ENCODE peak calls at places on chromosomes 16 and 17, in ten cellular contexts. One of them, this sample, is unnamed. For H3K9me3, the result is how much of the 10 kb centered on the place peaks cover.

GRCh38 chr17:37779554-37779953 is 34.7 kb upstream of the HNF1B start:
- DNase-seq in testis: no peak
- DNase-seq in GM23248: peak
- DNase-seq in body of pancreas: no peak
- DNase-seq in adrenal gland: no peak
- DNase-seq in neural progenitor cell: no peak
- DNase-seq in keratinocyte: no peak
- DNase-seq in hepatocyte: no peak
- DNase-seq in cardiac muscle cell: no peak
- DNase-seq in gastrocnemius medialis: no peak
- DNase-seq in this sample: no peak

GRCh38 chr16:11417487-11417886 is 72.2 kb downstream of the RMI2 start:
- DNase-seq in testis: no peak
- DNase-seq in GM23248: no peak
- DNase-seq in body of pancreas: no peak
- DNase-seq in adrenal gland: no peak
- DNase-seq in neural progenitor cell: no peak
- DNase-seq in keratinocyte: no peak
- DNase-seq in hepatocyte: no peak
- DNase-seq in cardiac muscle cell: no peak
- DNase-seq in gastrocnemius medialis: no peak
- DNase-seq in this sample: no peak

GRCh38 chr17:43861960-43862359 is 15.0 kb downstream of the CD300LG start:
- DNase-seq in testis: peak
- DNase-seq in GM23248: no peak
- DNase-seq in body of pancreas: no peak
- DNase-seq in adrenal gland: no peak
- DNase-seq in neural progenitor cell: no peak
- DNase-seq in keratinocyte: no peak
- DNase-seq in hepatocyte: no peak
- DNase-seq in cardiac muscle cell: no peak
- DNase-seq in gastrocnemius medialis: no peak
- DNase-seq in this sample: no peak

GRCh38 chr17:66855204-66855603 is 20.3 kb downstream of the CACNG5 start:
- DNase-seq in testis: peak
- DNase-seq in GM23248: no peak
- DNase-seq in body of pancreas: no peak
- DNase-seq in adrenal gland: no peak
- DNase-seq in neural progenitor cell: peak
- DNase-seq in keratinocyte: no peak
- DNase-seq in hepatocyte: no peak
- DNase-seq in cardiac muscle cell: peak
- DNase-seq in gastrocnemius medialis: no peak
- DNase-seq in this sample: peak

GRCh38 chr17:10798910-10799309 is 5.0 kb downstream of the TMEM238L start:
- DNase-seq in testis: no peak
- DNase-seq in GM23248: no peak
- DNase-seq in body of pancreas: no peak
- DNase-seq in adrenal gland: no peak
- DNase-seq in neural progenitor cell: no peak
- DNase-seq in keratinocyte: no peak
- DNase-seq in hepatocyte: no peak
- DNase-seq in cardiac muscle cell: no peak
- DNase-seq in gastrocnemius medialis: no peak
- DNase-seq in this sample: no peak

GRCh38 chr17:10094806-10095205 is 103.6 kb downstream of the GAS7 start:
- DNase-seq in testis: no peak
- DNase-seq in GM23248: no peak
- DNase-seq in body of pancreas: no peak
- DNase-seq in adrenal gland: no peak
- DNase-seq in neural progenitor cell: no peak
- DNase-seq in keratinocyte: no peak
- DNase-seq in hepatocyte: no peak
- DNase-seq in cardiac muscle cell: peak
- DNase-seq in gastrocnemius medialis: no peak
- DNase-seq in this sample: no peak

GRCh38 chr16:80994451-80994850 is 12.2 kb downstream of the CMC2 start:
- DNase-seq in testis: no peak
- DNase-seq in GM23248: peak
- DNase-seq in body of pancreas: no peak
- DNase-seq in adrenal gland: no peak
- DNase-seq in neural progenitor cell: no peak
- DNase-seq in keratinocyte: no peak
- DNase-seq in hepatocyte: no peak
- DNase-seq in cardiac muscle cell: peak
- DNase-seq in gastrocnemius medialis: no peak
- DNase-seq in this sample: no peak

GRCh38 chr16:69126221-69126620 is 6.2 kb downstream of the CHTF8 start:
- DNase-seq in testis: no peak
- DNase-seq in GM23248: no peak
- DNase-seq in body of pancreas: no peak
- DNase-seq in adrenal gland: no peak
- DNase-seq in neural progenitor cell: no peak
- DNase-seq in keratinocyte: no peak
- DNase-seq in hepatocyte: no peak
- DNase-seq in cardiac muscle cell: no peak
- DNase-seq in gastrocnemius medialis: no peak
- DNase-seq in this sample: no peak

GRCh38 chr16:53614346-53614745 is 89.3 kb downstream of the RPGRIP1L start:
- DNase-seq in testis: no peak
- DNase-seq in GM23248: peak
- DNase-seq in body of pancreas: no peak
- DNase-seq in adrenal gland: no peak
- DNase-seq in neural progenitor cell: no peak
- DNase-seq in keratinocyte: no peak
- DNase-seq in hepatocyte: no peak
- DNase-seq in cardiac muscle cell: peak
- DNase-seq in gastrocnemius medialis: no peak
- DNase-seq in this sample: no peak

GRCh38 chr17:73071387-73071999 is 21.0 kb downstream of the SLC39A11 start:
- DNase-seq in testis: no peak
- DNase-seq in GM23248: peak
- DNase-seq in body of pancreas: no peak
- DNase-seq in adrenal gland: no peak
- DNase-seq in neural progenitor cell: no peak
- DNase-seq in keratinocyte: no peak
- DNase-seq in hepatocyte: no peak
- DNase-seq in cardiac muscle cell: peak
- DNase-seq in gastrocnemius medialis: no peak
- DNase-seq in this sample: no peak

DNA sequence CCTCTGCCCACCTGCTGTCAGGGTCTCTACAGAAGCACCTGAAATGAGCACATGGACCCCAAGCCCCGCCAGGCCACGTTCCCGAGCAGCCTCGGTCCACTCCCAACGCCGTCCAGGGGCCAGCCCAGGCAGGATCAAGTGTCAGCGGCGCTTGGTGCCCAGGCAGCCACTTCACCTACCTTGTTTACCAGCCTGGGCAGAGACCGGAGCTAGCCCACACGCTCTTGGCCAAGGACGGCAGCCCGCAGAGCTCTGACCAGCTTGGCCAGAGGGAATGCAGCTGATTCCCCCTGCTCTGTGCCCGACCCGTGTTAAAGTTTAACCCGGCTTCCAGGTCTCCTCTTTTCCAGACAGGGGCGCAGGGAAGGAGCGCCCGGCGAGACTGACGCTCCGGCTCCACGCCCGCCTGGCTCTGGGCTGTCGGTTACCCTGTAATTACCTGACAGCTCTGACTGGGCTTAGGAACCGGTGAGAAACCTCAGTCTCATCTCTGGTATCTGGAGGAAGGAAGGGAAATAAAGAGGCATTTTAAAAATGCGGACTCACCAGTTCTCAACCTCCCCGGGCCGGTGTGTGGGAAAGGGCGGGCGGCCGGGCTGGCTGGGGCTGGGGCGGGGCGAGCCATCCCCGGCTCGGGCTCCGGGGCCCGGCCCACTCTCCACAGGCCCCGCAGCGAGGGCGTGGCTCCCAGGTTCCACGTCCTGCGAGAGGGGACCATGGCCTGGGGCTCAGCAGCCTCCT is 4.6 kb downstream of the KIFC3 start:
- DNase-seq in testis: no peak
- DNase-seq in GM23248: no peak
- DNase-seq in body of pancreas: peak
- DNase-seq in adrenal gland: no peak
- DNase-seq in neural progenitor cell: peak
- DNase-seq in keratinocyte: no peak
- DNase-seq in hepatocyte: peak
- DNase-seq in cardiac muscle cell: no peak
- DNase-seq in gastrocnemius medialis: peak
- DNase-seq in this sample: no peak
- H3K4me3 ChIP-seq in testis: no peak
- H3K4me3 ChIP-seq in GM23248: no peak
- H3K4me3 ChIP-seq in body of pancreas: peak
- H3K4me3 ChIP-seq in adrenal gland: no peak
- H3K4me3 ChIP-seq in neural progenitor cell: peak
- H3K4me3 ChIP-seq in keratinocyte: peak
- H3K4me3 ChIP-seq in hepatocyte: no peak
- H3K4me3 ChIP-seq in cardiac muscle cell: no peak
- H3K4me3 ChIP-seq in gastrocnemius medialis: no peak
- H3K4me3 ChIP-seq in this sample: peak

DNA sequence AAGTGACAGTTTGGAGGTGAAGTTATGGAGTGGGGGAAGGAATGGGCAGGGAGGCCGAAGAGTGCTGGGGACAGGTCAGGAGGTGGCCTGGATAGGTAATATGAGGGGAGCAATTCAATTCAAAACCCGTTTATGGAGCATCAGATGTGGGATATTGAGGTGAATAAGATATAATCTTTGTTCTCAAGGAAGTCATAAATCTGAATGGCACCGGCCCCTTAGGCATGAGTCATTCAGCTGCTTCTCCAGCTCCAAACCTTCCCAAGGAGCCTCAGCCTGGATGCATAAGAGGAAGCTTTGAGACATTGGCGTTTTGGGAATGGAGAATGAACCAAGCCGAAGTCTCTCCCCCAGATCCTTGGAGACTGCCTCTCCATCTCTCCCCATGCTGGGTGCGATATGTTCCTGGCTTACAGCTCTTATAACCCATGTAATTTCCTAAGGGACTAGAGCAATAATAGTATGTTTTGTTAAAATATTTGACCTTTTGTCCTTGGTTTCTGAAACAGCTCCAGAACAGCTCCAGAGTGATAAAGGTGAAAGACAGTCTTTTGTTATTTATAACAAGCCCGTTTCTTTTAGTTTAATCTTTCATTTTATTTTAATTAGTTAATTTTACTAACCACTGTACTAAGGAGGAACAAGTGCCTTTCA is 1.7 kb downstream of the TUBG2 start:
- DNase-seq in testis: no peak
- DNase-seq in GM23248: peak
- DNase-seq in body of pancreas: peak
- DNase-seq in adrenal gland: no peak
- DNase-seq in neural progenitor cell: no peak
- DNase-seq in keratinocyte: no peak
- DNase-seq in hepatocyte: peak
- DNase-seq in cardiac muscle cell: peak
- DNase-seq in gastrocnemius medialis: no peak
- DNase-seq in this sample: no peak
- H3K27ac ChIP-seq in testis: peak
- H3K27ac ChIP-seq in GM23248: peak
- H3K27ac ChIP-seq in body of pancreas: no peak
- H3K27ac ChIP-seq in adrenal gland: peak
- H3K27ac ChIP-seq in neural progenitor cell: no peak
- H3K27ac ChIP-seq in keratinocyte: peak
- H3K27ac ChIP-seq in hepatocyte: peak
- H3K27ac ChIP-seq in cardiac muscle cell: no peak
- H3K27ac ChIP-seq in gastrocnemius medialis: no peak
- H3K27ac ChIP-seq in this sample: no peak

DNA sequence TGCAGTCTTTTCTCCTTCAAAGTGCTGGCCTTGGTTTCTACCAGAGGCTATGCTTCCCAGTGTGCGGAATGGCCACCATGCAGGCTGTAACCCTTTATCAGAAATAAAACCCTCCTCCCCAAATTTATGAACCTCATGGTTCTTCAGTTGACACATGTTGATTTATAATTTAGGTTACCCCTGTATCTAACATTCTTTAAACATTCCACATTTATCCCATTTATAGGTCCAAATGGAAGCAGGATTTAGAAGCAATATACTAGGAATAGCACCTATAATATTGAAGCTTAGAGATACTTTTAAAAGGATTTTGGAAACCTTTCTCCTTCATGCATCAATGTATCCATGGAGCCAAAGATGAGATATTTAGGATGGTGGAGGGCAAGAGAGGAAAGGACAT is 438.8 kb upstream of the C16orf82 start:
- DNase-seq in testis: no peak
- DNase-seq in GM23248: no peak
- DNase-seq in body of pancreas: no peak
- DNase-seq in adrenal gland: no peak
- DNase-seq in neural progenitor cell: no peak
- DNase-seq in keratinocyte: no peak
- DNase-seq in hepatocyte: no peak
- DNase-seq in cardiac muscle cell: no peak
- DNase-seq in gastrocnemius medialis: no peak
- DNase-seq in this sample: no peak
- H3K9me3 ChIP-seq in testis: under half
- H3K9me3 ChIP-seq in GM23248: under half
- H3K9me3 ChIP-seq in body of pancreas: under half
- H3K9me3 ChIP-seq in adrenal gland: under half
- H3K9me3 ChIP-seq in neural progenitor cell: under half
- H3K9me3 ChIP-seq in keratinocyte: under half
- H3K9me3 ChIP-seq in hepatocyte: under half
- H3K9me3 ChIP-seq in cardiac muscle cell: under half
- H3K9me3 ChIP-seq in gastrocnemius medialis: under half
- H3K9me3 ChIP-seq in this sample: under half

GRCh38 chr17:7932483-7932891 is 481 bp downstream of the CNTROB start:
- DNase-seq in testis: peak
- DNase-seq in GM23248: peak
- DNase-seq in body of pancreas: peak
- DNase-seq in adrenal gland: peak
- DNase-seq in neural progenitor cell: peak
- DNase-seq in keratinocyte: no peak
- DNase-seq in hepatocyte: peak
- DNase-seq in cardiac muscle cell: peak
- DNase-seq in gastrocnemius medialis: no peak
- DNase-seq in this sample: no peak

GRCh38 chr17:7930841-7931631 is 710 bp downstream of the TRAPPC1 start:
- DNase-seq in testis: no peak
- DNase-seq in GM23248: no peak
- DNase-seq in body of pancreas: no peak
- DNase-seq in adrenal gland: no peak
- DNase-seq in neural progenitor cell: no peak
- DNase-seq in keratinocyte: no peak
- DNase-seq in hepatocyte: no peak
- DNase-seq in cardiac muscle cell: no peak
- DNase-seq in gastrocnemius medialis: no peak
- DNase-seq in this sample: no peak

GRCh38 chr17:7931709-7932482 is at the start of the genes CNTROB and TRAPPC1:
- DNase-seq in testis: peak
- DNase-seq in GM23248: peak
- DNase-seq in body of pancreas: peak
- DNase-seq in adrenal gland: peak
- DNase-seq in neural progenitor cell: peak
- DNase-seq in keratinocyte: peak
- DNase-seq in hepatocyte: peak
- DNase-seq in cardiac muscle cell: peak
- DNase-seq in gastrocnemius medialis: peak
- DNase-seq in this sample: peak

GRCh38 chr17:7927596-7927995 is 2.1 kb downstream of the KCNAB3 start:
- DNase-seq in testis: no peak
- DNase-seq in GM23248: no peak
- DNase-seq in body of pancreas: no peak
- DNase-seq in adrenal gland: no peak
- DNase-seq in neural progenitor cell: no peak
- DNase-seq in keratinocyte: no peak
- DNase-seq in hepatocyte: no peak
- DNase-seq in cardiac muscle cell: no peak
- DNase-seq in gastrocnemius medialis: no peak
- DNase-seq in this sample: no peak

GRCh38 chr17:7929158-7930029 is at the start of gene KCNAB3:
- DNase-seq in testis: peak
- DNase-seq in GM23248: peak
- DNase-seq in body of pancreas: peak
- DNase-seq in adrenal gland: no peak
- DNase-seq in neural progenitor cell: peak
- DNase-seq in keratinocyte: no peak
- DNase-seq in hepatocyte: peak
- DNase-seq in cardiac muscle cell: peak
- DNase-seq in gastrocnemius medialis: no peak
- DNase-seq in this sample: no peak
- H3K4me3 ChIP-seq in testis: no peak
- H3K4me3 ChIP-seq in GM23248: no peak
- H3K4me3 ChIP-seq in body of pancreas: no peak
- H3K4me3 ChIP-seq in adrenal gland: no peak
- H3K4me3 ChIP-seq in neural progenitor cell: peak
- H3K4me3 ChIP-seq in keratinocyte: no peak
- H3K4me3 ChIP-seq in hepatocyte: no peak
- H3K4me3 ChIP-seq in cardiac muscle cell: peak
- H3K4me3 ChIP-seq in gastrocnemius medialis: no peak
- H3K4me3 ChIP-seq in this sample: no peak